ENCODE peak calls at places on chromosome 9, in seven cellular contexts. One of them, this sample, is unnamed.

GRCh38 chr9:88587182-88587581 is 52.2 kb downstream of the NXNL2 start:
- DNase-seq in fibroblast of lung: no peak
- DNase-seq in astrocyte: no peak
- DNase-seq in heart left ventricle: no peak
- DNase-seq in hepatocyte: no peak
- DNase-seq in breast epithelium: peak; percentile 25
- DNase-seq in neural progenitor cell: no peak
- DNase-seq in this sample: no peak

GRCh38 chr9:27590636-27591035 is 17.4 kb upstream of the C9orf72 start:
- DNase-seq in fibroblast of lung: no peak
- DNase-seq in astrocyte: no peak
- DNase-seq in heart left ventricle: no peak
- DNase-seq in hepatocyte: no peak
- DNase-seq in breast epithelium: no peak
- DNase-seq in neural progenitor cell: no peak
- DNase-seq in this sample: no peak

GRCh38 chr9:84296146-84296843 is 44.3 kb downstream of the SLC28A3 start:
- DNase-seq in fibroblast of lung: peak; percentile 39
- DNase-seq in astrocyte: peak; percentile 82
- DNase-seq in heart left ventricle: no peak
- DNase-seq in hepatocyte: no peak
- DNase-seq in breast epithelium: no peak
- DNase-seq in neural progenitor cell: no peak
- DNase-seq in this sample: no peak

GRCh38 chr9:79492092-79492995 is 79.4 kb upstream of the TLE4 start:
- DNase-seq in fibroblast of lung: no peak
- DNase-seq in astrocyte: no peak
- DNase-seq in heart left ventricle: no peak
- DNase-seq in hepatocyte: no peak
- DNase-seq in breast epithelium: no peak
- DNase-seq in neural progenitor cell: no peak
- DNase-seq in this sample: no peak

GRCh38 chr9:124102363-124102762 is 90.8 kb downstream of the LHX2 start:
- DNase-seq in fibroblast of lung: no peak
- DNase-seq in astrocyte: no peak
- DNase-seq in heart left ventricle: no peak
- DNase-seq in hepatocyte: no peak
- DNase-seq in breast epithelium: no peak
- DNase-seq in neural progenitor cell: no peak
- DNase-seq in this sample: no peak

GRCh38 chr9:137784046-137784445 is 93.5 kb upstream of the CACNA1B start:
- DNase-seq in fibroblast of lung: no peak
- DNase-seq in astrocyte: no peak
- DNase-seq in heart left ventricle: no peak
- DNase-seq in hepatocyte: no peak
- DNase-seq in breast epithelium: no peak
- DNase-seq in neural progenitor cell: no peak
- DNase-seq in this sample: no peak

GRCh38 chr9:131656356-131657030 is 83.4 kb downstream of the RAPGEF1 start:
- DNase-seq in fibroblast of lung: no peak
- DNase-seq in astrocyte: no peak
- DNase-seq in heart left ventricle: peak; percentile 79
- DNase-seq in hepatocyte: no peak
- DNase-seq in breast epithelium: no peak
- DNase-seq in neural progenitor cell: no peak
- DNase-seq in this sample: peak; percentile 30

GRCh38 chr9:6498982-6499381 is 86.0 kb downstream of the UHRF2 start:
- DNase-seq in fibroblast of lung: peak; percentile 43
- DNase-seq in astrocyte: peak; percentile 74
- DNase-seq in heart left ventricle: no peak
- DNase-seq in hepatocyte: no peak
- DNase-seq in breast epithelium: no peak
- DNase-seq in neural progenitor cell: no peak
- DNase-seq in this sample: no peak

GRCh38 chr9:113656771-113657670 is 193.5 kb downstream of the RGS3 start:
- DNase-seq in fibroblast of lung: no peak
- DNase-seq in astrocyte: no peak
- DNase-seq in heart left ventricle: no peak
- DNase-seq in hepatocyte: no peak
- DNase-seq in breast epithelium: no peak
- DNase-seq in neural progenitor cell: no peak
- DNase-seq in this sample: no peak

GRCh38 chr9:136542246-136543041 is 3.4 kb downstream of the NOTCH1 start:
- DNase-seq in fibroblast of lung: no peak
- DNase-seq in astrocyte: no peak
- DNase-seq in heart left ventricle: no peak
- DNase-seq in hepatocyte: no peak
- DNase-seq in breast epithelium: no peak
- DNase-seq in neural progenitor cell: peak; percentile 94
- DNase-seq in this sample: no peak

GRCh38 chr9:122029898-122030297 is 63.2 kb downstream of the TTLL11 start:
- DNase-seq in fibroblast of lung: no peak
- DNase-seq in astrocyte: no peak
- DNase-seq in heart left ventricle: no peak
- DNase-seq in hepatocyte: no peak
- DNase-seq in breast epithelium: no peak
- DNase-seq in neural progenitor cell: no peak
- DNase-seq in this sample: no peak

GRCh38 chr9:83930881-83931280 is 9.6 kb upstream of the KIF27 start:
- DNase-seq in fibroblast of lung: no peak
- DNase-seq in astrocyte: no peak
- DNase-seq in heart left ventricle: no peak
- DNase-seq in hepatocyte: no peak
- DNase-seq in breast epithelium: no peak
- DNase-seq in neural progenitor cell: no peak
- DNase-seq in this sample: no peak

GRCh38 chr9:14228602-14229001 is 85.3 kb downstream of the NFIB start:
- DNase-seq in fibroblast of lung: no peak
- DNase-seq in astrocyte: no peak
- DNase-seq in heart left ventricle: no peak
- DNase-seq in hepatocyte: no peak
- DNase-seq in breast epithelium: no peak
- DNase-seq in neural progenitor cell: no peak
- DNase-seq in this sample: no peak

GRCh38 chr9:69079186-69079585 is 43.6 kb downstream of the FXN start:
- DNase-seq in fibroblast of lung: no peak
- DNase-seq in astrocyte: no peak
- DNase-seq in heart left ventricle: no peak
- DNase-seq in hepatocyte: no peak
- DNase-seq in breast epithelium: no peak
- DNase-seq in neural progenitor cell: no peak
- DNase-seq in this sample: no peak

DNA sequence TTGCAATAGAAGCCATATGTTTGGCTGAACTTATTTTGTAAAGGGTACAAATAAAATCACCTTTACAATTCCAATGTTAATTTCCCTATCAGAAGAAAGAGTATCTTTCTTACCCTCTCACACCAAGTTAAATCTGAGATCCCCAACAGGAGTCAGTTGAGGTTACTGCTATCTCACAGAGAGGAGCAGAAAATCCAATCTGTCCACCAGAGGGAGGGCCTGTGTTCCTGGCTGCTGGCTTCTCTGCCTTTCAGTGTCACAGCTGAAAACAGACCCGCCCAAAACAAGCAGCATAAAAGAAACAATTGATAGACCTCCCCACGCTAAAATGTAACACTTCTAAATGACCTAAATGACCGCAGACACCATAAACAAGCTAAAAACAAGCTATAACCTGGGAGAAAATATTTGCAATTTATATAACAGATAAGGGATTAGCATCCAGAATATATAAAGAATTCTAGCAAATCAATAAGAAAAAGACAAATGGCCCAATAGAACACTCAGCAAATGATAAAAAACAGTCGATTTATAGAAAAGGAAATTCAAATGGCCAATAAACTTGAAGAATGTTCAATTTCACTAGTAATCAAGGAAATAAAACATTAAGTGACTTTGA is 24.5 kb upstream of the MVB12B start:
- DNase-seq in fibroblast of lung: peak; percentile 69
- DNase-seq in astrocyte: peak; percentile 34
- DNase-seq in heart left ventricle: peak; percentile 60
- DNase-seq in hepatocyte: peak; percentile 80
- DNase-seq in breast epithelium: peak; percentile 45
- DNase-seq in neural progenitor cell: peak; percentile 81
- DNase-seq in this sample: peak; percentile 23
- TF ChIP-seq CTCF in fibroblast of lung: peak; percentile 81
- TF ChIP-seq CTCF in astrocyte: peak; percentile 76
- TF ChIP-seq CTCF in heart left ventricle: peak; percentile 77
- TF ChIP-seq CTCF in hepatocyte: peak; percentile 77
- TF ChIP-seq CTCF in breast epithelium: peak; percentile 64
- TF ChIP-seq CTCF in neural progenitor cell: peak; percentile 83
- TF ChIP-seq CTCF in this sample: peak; percentile 55

DNA sequence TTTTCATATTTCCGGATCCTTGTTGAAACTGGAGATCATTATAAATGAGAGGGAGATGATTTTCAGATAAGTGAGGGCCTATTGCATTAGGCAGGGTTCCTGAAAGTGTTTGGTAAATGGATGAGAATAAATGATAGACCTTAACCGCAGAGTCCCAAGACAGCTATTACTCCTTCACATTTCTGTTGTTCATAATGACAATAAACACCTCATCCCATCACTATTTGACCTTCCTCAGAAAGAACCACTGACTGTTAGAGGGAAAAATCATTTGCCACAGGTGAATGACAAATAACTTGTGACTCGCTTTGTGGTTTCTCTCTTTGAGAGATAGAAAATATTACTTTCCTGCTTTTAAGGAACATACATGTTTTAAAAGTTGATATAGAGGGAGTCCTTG is 47.3 kb upstream of the TRMT10B start:
- DNase-seq in fibroblast of lung: peak; percentile 2
- DNase-seq in astrocyte: peak; percentile 50
- DNase-seq in heart left ventricle: no peak
- DNase-seq in hepatocyte: no peak
- DNase-seq in breast epithelium: no peak
- DNase-seq in neural progenitor cell: no peak
- DNase-seq in this sample: no peak
- H3K27me3 ChIP-seq in fibroblast of lung: peaks cover 12% of the 10 kb centered on the region
- H3K27me3 ChIP-seq in astrocyte: peaks cover 42% of the 10 kb centered on the region
- H3K27me3 ChIP-seq in heart left ventricle: no peaks in the 10 kb centered on the region
- H3K27me3 ChIP-seq in hepatocyte: no peaks in the 10 kb centered on the region
- H3K27me3 ChIP-seq in breast epithelium: no peaks in the 10 kb centered on the region
- H3K27me3 ChIP-seq in neural progenitor cell: peaks cover 9% of the 10 kb centered on the region
- H3K27me3 ChIP-seq in this sample: no peaks in the 10 kb centered on the region

DNA sequence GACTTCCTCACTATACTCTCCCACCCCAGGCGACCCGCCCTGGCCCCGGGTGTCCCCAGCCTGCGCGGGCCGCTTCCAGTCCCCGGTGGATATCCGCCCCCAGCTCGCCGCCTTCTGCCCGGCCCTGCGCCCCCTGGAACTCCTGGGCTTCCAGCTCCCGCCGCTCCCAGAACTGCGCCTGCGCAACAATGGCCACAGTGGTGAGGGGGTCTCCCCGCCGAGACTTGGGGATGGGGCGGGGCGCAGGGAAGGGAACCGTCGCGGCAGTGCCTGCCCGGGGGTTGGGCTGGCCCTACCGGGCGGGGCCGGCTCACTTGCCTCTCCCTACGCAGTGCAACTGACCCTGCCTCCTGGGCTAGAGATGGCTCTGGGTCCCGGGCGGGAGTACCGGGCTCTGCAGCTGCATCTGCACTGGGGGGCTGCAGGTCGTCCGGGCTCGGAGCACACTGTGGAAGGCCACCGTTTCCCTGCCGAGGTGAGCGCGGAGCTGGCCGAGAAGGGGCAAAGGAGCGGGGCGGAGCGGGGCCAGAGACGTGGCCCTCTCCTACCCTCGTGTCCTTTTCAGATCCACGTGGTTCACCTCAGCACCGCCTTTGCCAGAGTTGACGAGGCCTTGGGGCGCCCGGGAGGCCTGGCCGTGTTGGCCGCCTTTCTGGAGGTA is 2.1 kb downstream of the CA9 start:
- DNase-seq in fibroblast of lung: no peak
- DNase-seq in astrocyte: no peak
- DNase-seq in heart left ventricle: peak; percentile 60
- DNase-seq in hepatocyte: peak; percentile 82
- DNase-seq in breast epithelium: no peak
- DNase-seq in neural progenitor cell: peak; percentile 96
- DNase-seq in this sample: no peak
- H3K27ac ChIP-seq in fibroblast of lung: no peak overlapping the region
- H3K27ac ChIP-seq in astrocyte: no peak overlapping the region
- H3K27ac ChIP-seq in heart left ventricle: no peak overlapping the region
- H3K27ac ChIP-seq in hepatocyte: no peak overlapping the region
- H3K27ac ChIP-seq in breast epithelium: no peak overlapping the region
- H3K27ac ChIP-seq in neural progenitor cell: no peak overlapping the region
- H3K27ac ChIP-seq in this sample: no peak overlapping the region

GRCh38 chr9:112380102-112380581 is at the start of gene HSDL2:
- DNase-seq in fibroblast of lung: peak; percentile 57
- DNase-seq in astrocyte: peak; percentile 19
- DNase-seq in heart left ventricle: peak; percentile 65
- DNase-seq in hepatocyte: peak; percentile 74
- DNase-seq in breast epithelium: no peak
- DNase-seq in neural progenitor cell: no peak
- DNase-seq in this sample: peak; percentile 14

GRCh38 chr9:112378441-112379176 is 1.3 kb upstream of the HSDL2 start:
- DNase-seq in fibroblast of lung: no peak
- DNase-seq in astrocyte: no peak
- DNase-seq in heart left ventricle: peak; percentile 44
- DNase-seq in hepatocyte: peak; percentile 23
- DNase-seq in breast epithelium: no peak
- DNase-seq in neural progenitor cell: no peak
- DNase-seq in this sample: no peak

GRCh38 chr9:112380771-112381181 is 868 bp downstream of the HSDL2 start:
- DNase-seq in fibroblast of lung: peak; percentile 43
- DNase-seq in astrocyte: no peak
- DNase-seq in heart left ventricle: no peak
- DNase-seq in hepatocyte: peak; percentile 34
- DNase-seq in breast epithelium: no peak
- DNase-seq in neural progenitor cell: no peak
- DNase-seq in this sample: no peak

GRCh38 chr9:112377684-112378344 is 2.1 kb upstream of the HSDL2 start:
- DNase-seq in fibroblast of lung: no peak
- DNase-seq in astrocyte: no peak
- DNase-seq in heart left ventricle: no peak
- DNase-seq in hepatocyte: no peak
- DNase-seq in breast epithelium: no peak
- DNase-seq in neural progenitor cell: no peak
- DNase-seq in this sample: no peak

DNA sequence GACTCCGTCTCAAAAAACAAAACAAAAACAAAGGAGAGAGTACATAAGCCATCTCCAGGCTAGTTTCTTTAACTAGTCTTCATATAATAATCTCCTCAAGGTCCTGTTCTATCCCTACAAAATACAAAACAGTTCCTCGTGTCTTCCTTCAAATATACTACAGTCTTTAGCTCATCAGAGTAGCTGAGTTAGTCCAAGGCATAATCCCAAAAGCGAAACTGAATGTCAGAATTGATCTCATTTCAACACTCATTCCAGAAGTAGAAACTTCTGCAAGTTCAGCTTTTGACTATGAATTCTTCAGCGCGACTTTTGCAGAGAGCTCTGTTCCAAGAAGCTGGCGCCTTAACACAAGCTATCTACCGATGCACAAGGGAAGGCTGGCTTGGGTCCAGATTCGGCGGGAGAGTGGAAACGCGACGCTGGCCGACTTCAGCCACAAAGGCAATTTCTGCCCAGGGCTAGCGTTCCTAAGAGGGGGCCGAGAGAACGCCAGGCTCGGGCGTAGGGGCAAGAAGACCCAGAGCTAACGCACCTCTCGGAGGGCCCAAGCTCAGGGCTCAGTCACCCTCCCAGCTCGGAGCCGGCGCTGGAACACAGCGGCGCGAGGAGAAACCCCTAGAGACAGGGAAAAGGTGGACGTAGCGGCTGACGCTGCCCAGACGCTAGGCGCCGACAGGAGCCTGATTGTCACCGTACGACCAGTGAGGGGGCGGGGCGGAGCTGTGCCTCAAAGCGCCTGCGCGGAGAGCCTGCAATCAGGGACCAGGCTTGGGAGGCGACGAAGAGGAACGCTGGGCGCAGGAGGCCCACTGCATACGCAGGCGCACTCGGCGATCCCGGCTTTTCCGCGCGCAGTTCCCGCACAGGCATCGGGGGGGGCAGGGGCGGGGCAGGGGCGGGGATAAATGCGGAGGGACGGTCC is 469 bp upstream of the HSDL2 start:
- DNase-seq in fibroblast of lung: peak; percentile 98
- DNase-seq in astrocyte: peak; percentile 93
- DNase-seq in heart left ventricle: peak; percentile 100
- DNase-seq in hepatocyte: peak; percentile 99
- DNase-seq in breast epithelium: peak; percentile 98
- DNase-seq in neural progenitor cell: peak; percentile 99
- DNase-seq in this sample: peak; percentile 98
- TF ChIP-seq CTCF in fibroblast of lung: no peak
- TF ChIP-seq CTCF in astrocyte: no peak
- TF ChIP-seq CTCF in heart left ventricle: no peak
- TF ChIP-seq CTCF in hepatocyte: no peak
- TF ChIP-seq CTCF in breast epithelium: no peak
- TF ChIP-seq CTCF in neural progenitor cell: no peak
- TF ChIP-seq CTCF in this sample: no peak